ENCODE peak calls at places on chromosomes 12 and 14, in eight cellular contexts. V, C, H, I, E, R, J and L are unnamed samples.

GRCh38 chr12:28172434-28173030 is 17.7 kb upstream of the CCDC91 start:
- DNase-seq in R (no peak), V (peak; percentile 31), E (peak; percentile 42), C (no peak), I (no peak), J (no peak), H (no peak), L (no peak)

GRCh38 chr14:103504991-103505565 is 17.6 kb downstream of the CKB start:
- DNase-seq in C (no peak), H (peak; percentile 30), J (no peak), E (no peak), I (no peak), R (no peak), V (no peak), L (no peak)

GRCh38 chr12:65961731-65962130 is 137.4 kb downstream of the HMGA2 start:
- DNase-seq in E (no peak), C (no peak), I (no peak), V (no peak), J (no peak), R (no peak), H (no peak), L (no peak)

GRCh38 chr14:54451178-54451601 is 10.0 kb upstream of the CNIH1 start:
- DNase-seq in R (no peak), E (no peak), I (no peak), J (no peak), V (no peak), H (no peak), C (no peak), L (no peak)

GRCh38 chr12:75560167-75560566 is 48.8 kb upstream of the KRR1 start:
- DNase-seq in I (no peak), R (no peak), H (no peak), C (no peak), J (no peak), E (peak; percentile 7), V (no peak), L (no peak)

GRCh38 chr14:66634876-66635275 is 126.9 kb downstream of the GPHN start:
- DNase-seq in H (no peak), I (no peak), J (no peak), E (no peak), R (no peak), V (no peak), C (no peak), L (no peak)

GRCh38 chr14:101839236-101839635 is 77.7 kb downstream of the PPP2R5C start:
- DNase-seq in V (no peak), C (no peak), H (no peak), E (no peak), J (no peak), I (no peak), R (peak; percentile 83), L (no peak)

GRCh38 chr12:55970775-55971174 is 3.1 kb upstream of the RAB5B start:
- DNase-seq in I (no peak), R (no peak), C (no peak), J (no peak), E (no peak), H (no peak), V (no peak), L (no peak)

GRCh38 chr12:69337325-69337724 is 10.9 kb upstream of the LYZ start:
- DNase-seq in I (no peak), R (no peak), V (no peak), J (no peak), E (no peak), C (no peak), H (no peak), L (no peak)

GRCh38 chr12:2283910-2284309 is 231.1 kb downstream of the CACNA1C start:
- DNase-seq in C (no peak), E (no peak), V (no peak), J (no peak), I (no peak), R (no peak), H (no peak), L (no peak)

GRCh38 chr14:85317491-85318021 is 212.4 kb upstream of the FLRT2 start:
- DNase-seq in J (no peak), V (no peak), H (no peak), E (no peak), C (no peak), I (no peak), R (no peak), L (no peak)

GRCh38 chr12:3168775-3169221 is 91.6 kb downstream of the TSPAN9 start:
- DNase-seq in I (no peak), H (no peak), V (no peak), J (no peak), R (no peak), C (no peak), E (no peak), L (no peak)

GRCh38 chr14:104291123-104292000 is 153.0 kb downstream of the KIF26A start:
- DNase-seq in R (no peak), J (no peak), E (peak; percentile 92), I (no peak), H (peak; percentile 50), C (peak; percentile 59), V (no peak), L (no peak)

GRCh38 chr14:54901380-54902142 is 1.1 kb downstream of the GCH1 start:
- DNase-seq in R (peak; percentile 77), C (peak; percentile 68), H (no peak), V (no peak), E (peak; percentile 48), I (no peak), J (no peak), L (no peak)

GRCh38 chr12:62562892-62563291 is 96.3 kb downstream of the MON2 start:
- DNase-seq in H (no peak), R (no peak), V (no peak), E (no peak), C (no peak), I (no peak), J (no peak), L (no peak)

GRCh38 chr12:108622425-108622824 is 11.3 kb downstream of the SELPLG start:
- DNase-seq in C (no peak), E (no peak), J (no peak), H (no peak), I (no peak), V (no peak), R (no peak), L (no peak)

GRCh38 chr12:109736552-109737108 is 23.0 kb downstream of the FAM222A start:
- DNase-seq in E (peak; percentile 43), J (no peak), V (peak; percentile 25), H (peak; percentile 44), R (peak; percentile 61), C (peak; percentile 57), I (no peak), L (no peak)

GRCh38 chr12:45231515-45232145 is 15.7 kb downstream of the ANO6 start:
- DNase-seq in R (no peak), I (no peak), J (no peak), C (no peak), H (no peak), E (no peak), V (no peak), L (no peak)

GRCh38 chr12:7934560-7935463 is 1.2 kb downstream of the SLC2A3 start:
- DNase-seq in E (no peak), C (no peak), J (no peak), H (no peak), R (no peak), I (no peak), V (no peak), L (no peak)

GRCh38 chr14:100435459-100435858 is 112.3 kb downstream of the SLC25A47 start:
- DNase-seq in J (no peak), I (no peak), R (no peak), E (no peak), V (no peak), C (no peak), H (no peak), L (no peak)

GRCh38 chr12:127926004-127926403 is 341.0 kb upstream of the TMEM132C start:
- DNase-seq in I (no peak), J (no peak), E (peak; percentile 31), V (no peak), R (no peak), C (no peak), H (no peak), L (peak; percentile 79)

GRCh38 chr12:51749986-51750317 is 98.6 kb downstream of the FIGNL2 start:
- DNase-seq in V (no peak), E (no peak), R (no peak), H (no peak), J (no peak), C (no peak), I (no peak), L (no peak)

GRCh38 chr14:53336729-53337128 is 183.6 kb upstream of the DDHD1 start:
- DNase-seq in V (no peak), E (no peak), H (no peak), J (no peak), C (no peak), R (no peak), I (no peak), L (no peak)

GRCh38 chr12:53780323-53780722 is 28.5 kb upstream of the CISTR start:
- DNase-seq in C (no peak), E (no peak), J (no peak), V (no peak), I (no peak), H (no peak), R (no peak), L (no peak)
- TF ChIP-seq POLR2AphosphoS5 in C (no peak), E (no peak), J (no peak), V (peak; percentile 20), I (no peak), H (no peak), R (no peak), L (no peak)

DNA sequence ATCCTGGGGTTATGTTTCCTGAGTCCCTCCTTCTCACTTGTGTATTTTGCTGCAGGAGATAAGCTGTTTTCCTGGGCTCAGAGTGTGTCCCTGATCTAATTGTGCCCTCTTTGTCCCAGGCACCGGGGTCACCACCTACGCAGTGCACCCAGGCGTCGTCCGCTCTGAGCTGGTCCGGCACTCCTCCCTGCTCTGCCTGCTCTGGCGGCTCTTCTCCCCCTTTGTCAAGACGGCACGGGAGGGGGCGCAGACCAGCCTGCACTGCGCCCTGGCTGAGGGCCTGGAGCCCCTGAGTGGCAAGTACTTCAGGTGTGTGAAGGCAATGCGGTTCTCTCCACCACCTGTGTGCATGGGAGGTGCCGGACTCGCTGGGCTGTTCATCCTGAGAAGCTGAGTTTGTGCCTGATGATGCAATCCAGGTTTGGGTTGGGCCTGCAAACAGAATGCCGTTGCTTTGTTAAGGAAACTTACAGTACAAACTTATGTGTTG is 27.4 kb downstream of the RDH12 start:
- DNase-seq in I (no peak), E (no peak), R (no peak), J (no peak), V (peak; percentile 66), H (no peak), C (no peak), L (no peak)
- TF ChIP-seq POLR2AphosphoS5 in I (no peak), E (no peak), R (no peak), J (no peak), V (peak; percentile 3), H (no peak), C (no peak), L (no peak)

GRCh38 chr12:26265606-26266005 is 70.2 kb downstream of the SSPN start:
- DNase-seq in V (no peak), C (no peak), H (no peak), R (no peak), J (no peak), I (no peak), E (no peak), L (no peak)
- TF ChIP-seq POLR2AphosphoS5 in V (no peak), C (no peak), H (no peak), R (no peak), J (no peak), I (no peak), E (no peak), L (no peak)

GRCh38 chr14:24329736-24330135 is 5.1 kb downstream of the ADCY4 start:
- DNase-seq in V (peak; percentile 62), J (no peak), R (peak; percentile 94), I (no peak), E (no peak), H (no peak), C (peak; percentile 76), L (no peak)
- TF ChIP-seq POLR2AphosphoS5 in V (peak; percentile 33), J (peak; percentile 40), R (peak; percentile 84), I (no peak), E (no peak), H (no peak), C (no peak), L (no peak)